ENCODE peak calls at places on chromosomes 2 and 18, in six cellular contexts. Q, V, K, M, F and R are unnamed samples. For H3K4me1, the result is how much of the 10 kb centered on the place peaks cover.

GRCh38 chr2:152790883-152791282 is 72.5 kb downstream of the ARL6IP6 start:
- DNase-seq in K (no peak), V (no peak), Q (no peak), F (no peak), M (no peak), R (no peak)

GRCh38 chr2:85468704-85469349 is 50.3 kb downstream of the SH2D6 start:
- DNase-seq in V (peak), F (peak), Q (no peak), K (peak), M (no peak), R (no peak)

GRCh38 chr2:229339613-229340012 is 68.5 kb upstream of the PID1 start:
- DNase-seq in K (peak), M (no peak), Q (no peak), F (no peak), V (no peak), R (no peak)

GRCh38 chr2:86037141-86037794 is 68.4 kb downstream of the POLR1A start:
- DNase-seq in M (peak), Q (no peak), K (peak), V (no peak), F (no peak), R (peak)

GRCh38 chr18:77608807-77609206 is 359.2 kb downstream of the GALR1 start:
- DNase-seq in M (no peak), F (no peak), K (no peak), Q (no peak), V (no peak), R (no peak)

GRCh38 chr2:170587117-170587516 is 128.0 kb upstream of the SP5 start:
- DNase-seq in Q (no peak), K (no peak), M (no peak), F (no peak), V (no peak), R (no peak)

GRCh38 chr2:150507071-150507470 is 19.6 kb upstream of the RND3 start:
- DNase-seq in V (no peak), Q (no peak), M (no peak), F (no peak), K (no peak), R (no peak)

GRCh38 chr18:8658858-8659485 is 46.4 kb upstream of the MTCL1 start:
- DNase-seq in K (no peak), M (no peak), V (no peak), Q (no peak), F (no peak), R (no peak)

GRCh38 chr2:144830543-144830942 is 310.6 kb upstream of the ZEB2 start:
- DNase-seq in M (no peak), V (no peak), F (no peak), Q (peak), K (peak), R (no peak)

GRCh38 chr2:174788291-174788929 is 24.1 kb upstream of the CHRNA1 start:
- DNase-seq in Q (peak), M (no peak), K (peak), F (peak), V (no peak), R (no peak)

GRCh38 chr2:24449348-24449747 is 41.7 kb upstream of the NCOA1 start:
- DNase-seq in V (no peak), K (no peak), Q (no peak), M (no peak), F (no peak), R (no peak)

GRCh38 chr2:69780907-69781306 is 39.0 kb downstream of the ANXA4 start:
- DNase-seq in K (no peak), M (no peak), V (no peak), Q (no peak), F (no peak), R (no peak)

GRCh38 chr18:40708726-40709125 is 1246.3 kb upstream of the PIK3C3 start:
- DNase-seq in K (no peak), F (no peak), V (no peak), M (no peak), Q (no peak), R (no peak)

GRCh38 chr18:14974576-14974975 is 226.6 kb downstream of the ANKRD30B start:
- DNase-seq in V (no peak), M (no peak), F (no peak), Q (no peak), K (no peak), R (no peak)

GRCh38 chr2:113692698-113693428 is 63.6 kb downstream of the SLC35F5 start:
- DNase-seq in K (no peak), M (no peak), Q (no peak), F (no peak), V (no peak), R (no peak)

GRCh38 chr2:177908824-177909223 is 163.8 kb downstream of the PDE11A start:
- DNase-seq in M (no peak), K (no peak), Q (no peak), F (no peak), V (no peak), R (no peak)

DNA sequence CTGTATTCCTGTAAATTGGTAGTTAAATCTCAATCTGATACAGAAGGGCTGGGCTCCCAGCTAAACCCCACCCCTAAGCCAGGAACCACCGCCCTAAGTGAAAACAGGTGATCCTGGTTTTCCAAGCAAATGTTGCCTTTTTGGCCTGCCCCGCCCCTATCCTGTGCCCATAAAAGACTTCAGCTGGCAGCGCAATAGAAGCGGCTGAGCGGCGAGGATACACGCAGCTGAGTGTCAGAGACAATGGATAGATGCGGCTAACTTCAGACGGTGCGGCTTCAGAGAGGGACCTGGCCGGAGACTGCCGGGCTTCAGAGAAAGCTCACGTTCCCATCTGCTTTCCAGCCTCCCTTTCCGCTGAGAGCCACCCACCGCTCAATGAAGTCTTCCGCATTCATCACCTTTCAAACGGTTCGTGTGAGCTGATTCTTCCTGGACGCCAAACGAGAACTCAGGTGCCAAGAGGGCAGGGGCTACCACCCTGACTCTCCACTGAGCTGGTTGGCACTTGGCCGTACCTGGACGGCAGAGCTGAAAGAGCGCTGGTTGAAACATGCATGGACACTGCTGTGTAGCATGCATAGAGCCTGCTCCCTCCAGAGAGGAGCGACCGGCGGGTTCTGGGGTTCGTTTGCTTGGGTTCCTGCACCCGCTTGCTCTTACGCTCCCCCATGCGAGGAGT is 49.5 kb upstream of the POLE4 start:
- DNase-seq in K (no peak), V (no peak), Q (no peak), F (no peak), M (peak), R (no peak)
- H3K4me3 ChIP-seq in K (no peak), V (no peak), Q (no peak), F (no peak), M (peak), R (no peak)

GRCh38 chr2:129087133-129087813 is 768.6 kb upstream of the HS6ST1 start:
- DNase-seq in F (no peak), V (no peak), K (no peak), M (no peak), Q (no peak), R (peak)

GRCh38 chr2:129091620-129092019 is 773.0 kb upstream of the HS6ST1 start:
- DNase-seq in V (no peak), K (no peak), Q (no peak), F (no peak), M (no peak), R (no peak)

GRCh38 chr2:129092871-129093385 is 774.3 kb upstream of the HS6ST1 start:
- DNase-seq in F (no peak), Q (no peak), V (no peak), M (no peak), K (no peak), R (no peak)
- H3K4me1 ChIP-seq in F (under half), Q (under half), V (under half), M (under half), K (under half), R (under half)

GRCh38 chr2:1709335-1709605 is 35.0 kb downstream of the PXDN start:
- DNase-seq in Q (no peak), V (no peak), F (no peak), K (no peak), M (no peak), R (no peak)

GRCh38 chr2:1705557-1706076 is 38.7 kb downstream of the PXDN start:
- DNase-seq in Q (no peak), F (no peak), M (no peak), V (no peak), K (no peak), R (no peak)

GRCh38 chr2:1708476-1709334 is 35.6 kb downstream of the PXDN start:
- DNase-seq in M (no peak), K (no peak), Q (no peak), F (no peak), V (no peak), R (peak)

GRCh38 chr2:1709970-1710560 is 34.2 kb downstream of the PXDN start:
- DNase-seq in V (no peak), Q (no peak), K (no peak), M (no peak), F (no peak), R (no peak)

GRCh38 chr2:1707771-1708351 is 36.5 kb downstream of the PXDN start:
- DNase-seq in K (peak), Q (peak), V (peak), M (no peak), F (no peak), R (no peak)
- H3K4me3 ChIP-seq in K (peak), Q (no peak), V (no peak), M (no peak), F (no peak), R (peak)

GRCh38 chr2:181891966-181892794 is 650 bp downstream of the ITPRID2 start:
- DNase-seq in M (peak), K (peak), F (peak), Q (peak), V (peak), R (peak)
- H3K4me1 ChIP-seq in M (under half), K (under half), F (half or more), Q (under half), V (under half), R (under half)

DNA sequence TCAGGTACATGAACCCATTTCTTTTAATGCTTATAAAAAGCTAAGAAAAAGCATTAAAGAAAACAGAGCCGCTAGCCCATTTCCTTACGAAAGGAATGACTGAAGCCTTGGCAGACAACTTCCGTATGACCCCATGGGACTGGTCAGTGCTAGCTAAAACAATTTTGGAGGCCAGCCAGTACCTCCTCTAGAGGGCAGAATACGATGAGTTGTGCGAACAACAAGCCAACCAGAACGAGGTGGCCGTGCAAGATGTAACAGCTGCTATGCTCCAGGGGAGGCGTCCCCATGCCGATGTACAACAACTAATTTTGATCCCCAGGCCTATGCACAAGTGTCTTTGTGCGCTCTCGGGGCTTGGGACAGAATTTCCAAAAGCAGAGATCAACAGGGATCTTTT is 16.7 kb downstream of the MAP3K2 start:
- DNase-seq in F (peak), V (no peak), M (no peak), K (no peak), Q (no peak), R (peak)
- H3K4me3 ChIP-seq in F (no peak), V (no peak), M (no peak), K (no peak), Q (no peak), R (peak)

DNA sequence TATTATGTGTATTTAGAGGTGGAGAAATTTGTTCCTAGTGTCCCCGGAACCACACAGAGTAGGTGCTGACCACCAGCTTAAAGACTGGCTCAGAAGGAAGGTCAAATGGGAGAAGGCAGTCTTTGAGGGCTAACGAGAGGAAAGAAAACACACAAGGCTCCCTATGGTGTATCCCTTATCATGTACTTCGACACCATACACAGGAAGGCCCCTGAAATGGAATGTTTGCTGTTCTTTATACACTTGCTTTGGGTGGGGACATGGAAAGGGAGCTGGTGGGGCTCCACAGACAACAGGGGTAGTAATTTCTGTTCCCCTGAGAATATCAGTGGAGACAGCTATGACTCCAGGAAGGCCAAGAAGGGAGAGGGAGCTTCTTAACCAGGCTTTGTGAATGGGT is 6.0 kb downstream of the EPAS1 start:
- DNase-seq in F (no peak), V (no peak), M (no peak), K (no peak), Q (no peak), R (no peak)
- H3K4me1 ChIP-seq in F (under half), V (half or more), M (half or more), K (under half), Q (under half), R (half or more)

DNA sequence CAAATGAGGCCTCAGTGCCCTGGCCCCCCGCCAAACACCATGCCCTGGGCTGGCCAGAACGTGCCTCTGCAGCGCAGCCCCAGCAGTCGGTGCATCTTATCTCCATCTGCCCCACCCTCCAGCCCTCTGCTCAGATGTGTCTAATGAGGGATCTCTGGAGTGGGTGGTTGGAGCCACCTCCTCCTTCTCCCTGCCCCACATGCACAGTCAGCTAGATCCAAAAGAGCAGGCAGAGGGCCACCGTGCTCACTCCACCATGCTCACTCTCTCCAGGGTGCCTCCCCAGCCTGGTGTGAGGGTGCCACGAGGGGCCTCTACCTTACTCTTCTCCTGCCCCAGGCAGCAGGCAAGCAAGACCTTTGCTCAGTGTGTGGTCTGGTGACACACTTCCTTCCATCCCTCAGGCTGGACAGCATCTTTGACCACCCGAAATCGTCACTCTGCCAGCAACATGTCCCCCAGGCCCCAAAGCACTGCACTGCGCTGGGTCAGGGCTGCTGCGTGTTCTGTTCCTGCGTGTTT is 266.1 kb upstream of the HDAC4 start:
- DNase-seq in V (no peak), K (no peak), F (no peak), M (no peak), Q (peak), R (no peak)
- H3K4me3 ChIP-seq in V (no peak), K (no peak), F (no peak), M (no peak), Q (no peak), R (no peak)

GRCh38 chr2:238988105-238988504 is 140.2 kb downstream of the TWIST2 start:
- DNase-seq in F (no peak), V (no peak), Q (no peak), K (no peak), M (no peak), R (no peak)

GRCh38 chr2:238987352-238987981 is 139.6 kb downstream of the TWIST2 start:
- DNase-seq in Q (no peak), K (no peak), M (no peak), F (no peak), V (no peak), R (no peak)

GRCh38 chr2:238986491-238987351 is 138.8 kb downstream of the TWIST2 start:
- DNase-seq in F (no peak), Q (no peak), K (no peak), V (no peak), M (peak), R (no peak)

GRCh38 chr2:238988752-238989151 is 140.9 kb downstream of the TWIST2 start:
- DNase-seq in K (no peak), F (no peak), M (no peak), V (no peak), Q (no peak), R (no peak)

DNA sequence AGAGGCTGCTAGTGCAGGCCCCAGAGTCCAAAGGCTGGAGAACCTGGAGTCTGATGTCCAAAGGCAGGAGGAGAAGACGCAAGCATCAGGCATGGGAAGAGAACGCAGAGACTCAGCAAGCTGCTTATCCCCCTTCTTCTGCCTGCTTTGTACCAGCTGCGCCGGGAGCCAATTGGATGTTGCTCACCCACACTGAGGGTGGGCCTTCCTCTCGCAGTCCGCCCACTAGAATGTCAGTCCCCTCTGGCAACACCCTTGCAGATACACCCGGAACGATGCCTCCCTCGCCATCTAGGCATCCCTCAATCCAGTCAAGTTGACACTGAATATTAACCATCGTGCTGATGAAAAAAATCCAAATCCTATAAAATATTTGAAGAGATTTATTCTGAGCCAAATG is 141.6 kb downstream of the TWIST2 start:
- DNase-seq in Q (no peak), V (no peak), F (no peak), M (no peak), K (no peak), R (no peak)
- H3K4me1 ChIP-seq in Q (under half), V (under half), F (under half), M (under half), K (under half), R (under half)

GRCh38 chr18:63316612-63317555 is 2.7 kb downstream of the BCL2 start:
- DNase-seq in M (no peak), F (no peak), Q (no peak), V (no peak), K (no peak), R (no peak)
- H3K4me3 ChIP-seq in M (peak), F (no peak), Q (no peak), V (no peak), K (peak), R (peak)